ENCODE peak calls at places on chromosomes 2 and 18, in eight cellular contexts. K, I, L, B, W, M, X and C are unnamed samples.

GRCh38 chr2:180291060-180291459 is 284.0 kb upstream of the CWC22 start:
- DNase-seq in K (no peak), I (no peak), L (no peak), B (no peak), W (no peak), M (no peak), X (peak; percentile 76), C (peak; percentile 83)

GRCh38 chr2:168378960-168379669 is 77.0 kb upstream of the CERS6 start:
- DNase-seq in K (no peak), I (no peak), L (no peak), B (no peak), W (no peak), M (no peak), X (no peak), C (no peak)

GRCh38 chr2:46922606-46923005 is 7.0 kb upstream of the MCFD2 start:
- DNase-seq in K (no peak), I (no peak), L (no peak), B (no peak), W (no peak), M (no peak), X (no peak), C (no peak)

GRCh38 chr18:79685281-79685680 is 5.7 kb downstream of the CTDP1 start:
- DNase-seq in K (no peak), I (no peak), L (no peak), B (no peak), W (no peak), M (no peak), X (no peak), C (no peak)

GRCh38 chr2:157875720-157876065 is 437 bp downstream of the ACVR1 start:
- DNase-seq in K (peak; percentile 85), I (peak; percentile 38), L (peak; percentile 87), B (no peak), W (no peak), M (no peak), X (no peak), C (no peak)

GRCh38 chr2:128036748-128037607 is 9.1 kb upstream of the SAP130 start:
- DNase-seq in K (no peak), I (no peak), L (no peak), B (no peak), W (no peak), M (no peak), X (no peak), C (peak; percentile 14)

GRCh38 chr2:45316576-45317338 is 294.3 kb downstream of the SRBD1 start:
- DNase-seq in K (no peak), I (no peak), L (no peak), B (no peak), W (no peak), M (no peak), X (peak; percentile 40), C (no peak)

GRCh38 chr2:143063612-143064200 is 65.5 kb upstream of the ARHGAP15 start:
- DNase-seq in K (no peak), I (no peak), L (no peak), B (no peak), W (no peak), M (no peak), X (no peak), C (no peak)

GRCh38 chr18:76445741-76446232 is 49.3 kb downstream of the ZNF516 start:
- DNase-seq in K (peak; percentile 39), I (no peak), L (peak; percentile 50), B (no peak), W (no peak), M (no peak), X (no peak), C (no peak)

GRCh38 chr2:223027442-223027841 is 24.5 kb upstream of the KCNE4 start:
- DNase-seq in K (no peak), I (no peak), L (no peak), B (no peak), W (no peak), M (no peak), X (peak; percentile 76), C (no peak)

GRCh38 chr2:85253890-85254289 is 73.9 kb downstream of the TGOLN2 start:
- DNase-seq in K (peak; percentile 49), I (no peak), L (no peak), B (no peak), W (no peak), M (no peak), X (no peak), C (no peak)

GRCh38 chr18:13176847-13177246 is 41.7 kb upstream of the LDLRAD4 start:
- DNase-seq in K (no peak), I (no peak), L (no peak), B (no peak), W (no peak), M (no peak), X (no peak), C (no peak)

DNA sequence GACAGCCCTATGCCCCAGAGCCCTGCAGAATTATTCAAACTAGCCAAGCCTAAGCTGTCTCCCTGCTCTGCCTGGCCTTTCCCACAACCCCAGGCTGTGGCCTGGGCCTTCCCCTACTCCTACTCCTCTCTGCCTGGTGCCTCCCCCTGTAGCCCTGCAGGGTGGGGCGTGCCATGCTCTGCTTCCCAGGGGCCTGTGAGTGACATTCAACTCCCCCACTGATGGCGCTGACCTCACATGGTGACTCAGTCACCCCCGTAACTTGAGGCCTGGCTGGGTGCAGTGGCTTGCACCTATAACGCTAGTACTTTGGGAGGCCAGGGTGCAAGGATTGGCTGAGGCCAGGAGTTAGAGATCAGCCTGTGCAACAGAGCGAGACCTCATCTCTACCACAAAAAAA is 60.6 kb downstream of the KIF1A start:
- DNase-seq in K (no peak), I (no peak), L (no peak), B (no peak), W (no peak), M (no peak), X (no peak), C (no peak)
- H3K27me3 ChIP-seq in K (no peaks in the 10 kb centered on the region), I (no peaks in the 10 kb centered on the region), L (no peaks in the 10 kb centered on the region), B (peaks cover 9% of the 10 kb centered on the region), W (peaks cover 11% of the 10 kb centered on the region), M (no peaks in the 10 kb centered on the region), X (no peaks in the 10 kb centered on the region), C (no peaks in the 10 kb centered on the region)

DNA sequence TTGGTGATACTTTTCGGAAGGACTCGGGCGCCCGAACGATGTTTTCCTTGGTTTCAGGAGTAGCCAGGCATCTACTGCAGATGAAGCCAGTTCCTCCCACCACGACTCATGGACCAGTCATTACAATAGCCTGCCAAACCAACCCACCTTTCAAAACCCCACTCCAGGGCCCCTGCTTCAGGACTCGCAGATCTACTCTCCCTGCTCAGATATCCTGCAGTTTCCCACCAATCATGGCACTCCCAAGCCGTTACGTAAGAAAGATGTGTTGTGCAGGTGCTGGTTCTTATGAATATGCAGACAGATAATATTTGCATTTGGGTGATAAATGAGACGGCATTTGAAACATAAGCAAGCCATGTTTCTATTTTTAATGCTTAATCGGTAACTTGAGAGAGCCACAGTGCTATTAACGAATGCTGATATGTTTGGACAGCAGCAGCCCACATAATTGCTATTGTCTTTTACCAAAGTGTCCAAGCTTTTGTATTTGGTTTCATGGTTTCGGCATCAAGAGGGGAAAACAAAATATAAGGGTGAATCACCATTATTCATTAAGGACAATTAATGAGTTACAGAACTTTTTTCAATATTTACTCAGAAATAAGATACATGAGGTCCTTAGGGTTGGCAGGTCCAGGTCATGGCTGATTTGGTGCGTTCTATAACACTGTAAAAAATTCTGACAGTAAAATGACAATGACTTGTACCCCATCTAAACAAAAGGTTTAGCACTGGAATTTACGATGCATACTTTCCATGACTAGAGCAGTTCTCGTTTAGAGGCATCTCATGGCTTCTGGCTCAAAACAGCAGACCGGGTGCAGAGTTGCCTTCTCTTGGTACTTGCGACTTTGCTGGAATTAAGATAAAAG is 3.7 kb upstream of the CYS1 start:
- DNase-seq in K (no peak), I (no peak), L (no peak), B (no peak), W (no peak), M (no peak), X (no peak), C (no peak)
- H3K27me3 ChIP-seq in K (peaks cover 57% of the 10 kb centered on the region), I (no peaks in the 10 kb centered on the region), L (no peaks in the 10 kb centered on the region), B (peaks cover 29% of the 10 kb centered on the region), W (peaks cover 4% of the 10 kb centered on the region), M (no peaks in the 10 kb centered on the region), X (peaks cover 20% of the 10 kb centered on the region), C (peaks cover 66% of the 10 kb centered on the region)

GRCh38 chr2:70893186-70893585 is 42.5 kb upstream of the ATP6V1B1 start:
- DNase-seq in K (no peak), I (no peak), L (no peak), B (no peak), W (no peak), M (no peak), X (no peak), C (no peak)
- H3K27me3 ChIP-seq in K (peaks cover 100% of the 10 kb centered on the region), I (no peaks in the 10 kb centered on the region), L (no peaks in the 10 kb centered on the region), B (peaks cover 76% of the 10 kb centered on the region), W (peaks cover 32% of the 10 kb centered on the region), M (peaks cover 5% of the 10 kb centered on the region), X (peaks cover 98% of the 10 kb centered on the region), C (peaks cover 100% of the 10 kb centered on the region)

GRCh38 chr18:37537868-37538525 is 27.6 kb downstream of the CELF4 start:
- DNase-seq in K (peak; percentile 97), I (peak; percentile 25), L (peak; percentile 92), B (peak; percentile 55), W (peak; percentile 38), M (peak; percentile 16), X (peak; percentile 8), C (peak; percentile 18)
- H3K27me3 ChIP-seq in K (peaks cover 33% of the 10 kb centered on the region), I (no peaks in the 10 kb centered on the region), L (no peaks in the 10 kb centered on the region), B (peaks cover 48% of the 10 kb centered on the region), W (no peaks in the 10 kb centered on the region), M (peaks cover 11% of the 10 kb centered on the region), X (peaks cover 11% of the 10 kb centered on the region), C (peaks cover 57% of the 10 kb centered on the region)